ENCODE peak calls at places on chromosomes 7 and 10, in nine cellular contexts. A, E, B, O, W, N, T, P and F are unnamed samples.

GRCh38 chr7:15461576-15461975 is 100.2 kb downstream of the AGMO start:
- DNase-seq in W (peak; percentile 9), B (no peak), N (no peak), E (peak; percentile 9), O (no peak), A (no peak), P (no peak), T (peak; percentile 68), F (no peak)

GRCh38 chr10:15735766-15736165 is 16.0 kb upstream of the ITGA8 start:
- DNase-seq in A (no peak), P (peak; percentile 38), T (no peak), B (no peak), O (no peak), E (no peak), W (no peak), N (no peak), F (no peak)

GRCh38 chr7:47482013-47482761 is 99.7 kb downstream of the TNS3 start:
- DNase-seq in P (peak; percentile 70), T (peak; percentile 74), A (no peak), B (no peak), O (peak; percentile 66), W (peak; percentile 54), E (no peak), N (no peak), F (no peak)

GRCh38 chr7:134639683-134640279 is 6.9 kb upstream of the BPGM start:
- DNase-seq in O (no peak), N (no peak), W (no peak), P (no peak), E (no peak), T (no peak), A (no peak), B (no peak), F (no peak)

GRCh38 chr10:48209246-48209645 is 65.2 kb downstream of the FRMPD2 start:
- DNase-seq in O (no peak), W (no peak), T (no peak), B (no peak), A (no peak), E (no peak), P (no peak), N (no peak), F (no peak)

GRCh38 chr7:135877799-135878198 is 99.4 kb downstream of the MTPN start:
- DNase-seq in E (peak; percentile 22), T (no peak), N (no peak), W (no peak), B (no peak), O (no peak), A (no peak), P (no peak), F (no peak)

GRCh38 chr10:58691528-58691927 is 178.9 kb downstream of the BICC1 start:
- DNase-seq in P (peak; percentile 16), E (no peak), B (no peak), W (no peak), O (no peak), T (no peak), N (no peak), A (no peak), F (no peak)

GRCh38 chr10:119495061-119495505 is 47.4 kb downstream of the RGS10 start:
- DNase-seq in O (no peak), P (no peak), B (no peak), A (peak; percentile 48), E (no peak), T (no peak), N (no peak), W (no peak), F (no peak)

DNA sequence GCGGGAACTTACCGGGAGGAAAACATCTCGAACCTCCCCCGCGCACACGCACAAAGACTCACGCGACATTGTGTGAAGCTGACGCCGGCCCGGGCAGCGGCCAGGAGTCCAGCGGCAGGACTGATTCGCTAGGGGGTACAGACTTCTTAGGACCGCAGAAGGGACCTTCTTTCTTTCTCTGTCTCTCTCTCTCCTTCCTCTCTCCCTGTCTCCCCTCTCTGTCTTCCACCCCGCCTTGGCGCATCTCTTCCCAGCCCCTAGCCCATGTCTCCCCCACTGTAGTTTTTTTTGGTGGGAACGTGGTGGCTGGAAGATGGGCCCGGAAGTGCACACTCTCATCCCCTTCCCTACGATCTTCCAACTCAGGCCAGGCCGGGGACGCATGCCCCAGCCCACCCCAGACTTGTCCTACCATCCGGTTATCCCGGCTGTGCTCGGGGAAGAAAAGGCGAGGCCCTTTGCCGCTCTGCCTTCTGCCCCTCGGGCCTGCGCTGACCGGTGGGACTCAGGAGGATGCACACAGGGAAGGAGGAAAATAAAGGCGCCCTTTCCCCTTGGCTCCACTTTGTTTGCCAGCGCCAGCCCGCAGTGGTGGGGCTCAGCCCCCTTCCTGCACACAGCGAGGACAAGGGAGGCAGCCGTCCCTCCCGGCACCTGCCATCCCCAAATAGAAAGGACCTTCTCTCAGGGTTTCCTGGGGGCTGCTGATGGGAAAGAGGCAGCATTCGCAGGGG is 1.4 kb downstream of the EN2 start:
- DNase-seq in P (no peak), W (peak; percentile 56), T (no peak), O (no peak), B (no peak), E (no peak), N (no peak), A (no peak), F (no peak)
- H3K4me3 ChIP-seq in P (peak overlapping the region; percentile 27), W (no peak overlapping the region), T (no peak overlapping the region), O (peak overlapping the region; percentile 44), B (no peak overlapping the region), E (no peak overlapping the region), N (no peak overlapping the region), A (peak overlapping the region; percentile 34), F (no peak overlapping the region)

GRCh38 chr10:82394987-82395386 is 520.0 kb downstream of the NRG3 start:
- DNase-seq in W (no peak), O (no peak), T (no peak), B (no peak), A (no peak), N (no peak), P (no peak), E (no peak), F (no peak)
- H3K4me3 ChIP-seq in W (no peak overlapping the region), O (no peak overlapping the region), T (no peak overlapping the region), B (no peak overlapping the region), A (no peak overlapping the region), N (no peak overlapping the region), P (no peak overlapping the region), E (no peak overlapping the region), F (no peak overlapping the region)

DNA sequence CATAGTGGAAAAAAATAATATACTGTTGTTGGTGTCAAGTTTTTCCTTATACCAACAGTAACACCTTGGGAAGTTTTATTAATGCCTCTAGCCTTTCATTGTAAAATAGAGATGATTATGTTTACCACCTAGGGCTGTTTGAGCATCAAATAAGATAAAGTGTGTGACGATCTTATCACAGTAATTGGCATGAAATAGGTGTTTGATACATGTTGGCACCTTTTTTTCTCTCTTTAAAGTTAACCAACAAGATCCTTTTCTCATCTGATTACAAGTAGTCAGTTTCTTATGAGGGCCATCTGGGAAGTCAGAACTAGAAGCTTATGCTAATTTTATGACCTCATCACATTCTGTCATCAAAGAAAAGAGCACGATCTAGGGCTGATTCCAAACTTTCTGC is 669.5 kb downstream of the CCSER2 start:
- DNase-seq in O (no peak), T (no peak), W (peak; percentile 59), B (no peak), E (no peak), P (no peak), N (no peak), A (no peak), F (no peak)
- H3K4me3 ChIP-seq in O (no peak overlapping the region), T (no peak overlapping the region), W (no peak overlapping the region), B (no peak overlapping the region), E (no peak overlapping the region), P (no peak overlapping the region), N (no peak overlapping the region), A (no peak overlapping the region), F (no peak overlapping the region)

GRCh38 chr7:151166629-151167196 is 781 bp downstream of the GBX1 start:
- DNase-seq in E (no peak), T (no peak), P (no peak), O (no peak), W (no peak), N (no peak), B (no peak), A (no peak), F (no peak)
- H3K4me3 ChIP-seq in E (peak overlapping the region; percentile 59), T (no peak overlapping the region), P (peak overlapping the region; percentile 59), O (peak overlapping the region; percentile 53), W (no peak overlapping the region), N (no peak overlapping the region), B (peak overlapping the region; percentile 40), A (peak overlapping the region; percentile 34), F (no peak overlapping the region)

GRCh38 chr7:16606704-16607103 is 38.9 kb downstream of the ANKMY2 start:
- DNase-seq in B (no peak), P (no peak), A (no peak), W (no peak), O (no peak), N (no peak), T (no peak), E (no peak), F (no peak)
- H3K4me3 ChIP-seq in B (no peak overlapping the region), P (no peak overlapping the region), A (no peak overlapping the region), W (no peak overlapping the region), O (no peak overlapping the region), N (no peak overlapping the region), T (no peak overlapping the region), E (no peak overlapping the region), F (no peak overlapping the region)